ENCODE peak calls at places on chromosomes 4 and X, in six cellular contexts. One of them, this sample, is unnamed.

GRCh38 chrX:104288961-104289360 is 34.2 kb upstream of the ESX1 start:
- DNase-seq in breast epithelium: no peak
- DNase-seq in stomach: no peak
- DNase-seq in lower leg skin: no peak
- DNase-seq in A549: no peak
- DNase-seq in tibial nerve: no peak
- DNase-seq in this sample: no peak

GRCh38 chr4:8394806-8395205 is 45.7 kb downstream of the ACOX3 start:
- DNase-seq in breast epithelium: no peak
- DNase-seq in stomach: no peak
- DNase-seq in lower leg skin: no peak
- DNase-seq in A549: no peak
- DNase-seq in tibial nerve: no peak
- DNase-seq in this sample: no peak

GRCh38 chr4:182238355-182238931 is 4.8 kb upstream of the TENM3 start:
- DNase-seq in breast epithelium: no peak
- DNase-seq in stomach: no peak
- DNase-seq in lower leg skin: no peak
- DNase-seq in A549: peak; percentile 66
- DNase-seq in tibial nerve: no peak
- DNase-seq in this sample: no peak

GRCh38 chrX:71872542-71873458 is 37.8 kb upstream of the NHSL2 start:
- DNase-seq in breast epithelium: no peak
- DNase-seq in stomach: no peak
- DNase-seq in lower leg skin: no peak
- DNase-seq in A549: no peak
- DNase-seq in tibial nerve: no peak
- DNase-seq in this sample: no peak

GRCh38 chr4:72430050-72430449 is 139.0 kb downstream of the ADAMTS3 start:
- DNase-seq in breast epithelium: no peak
- DNase-seq in stomach: no peak
- DNase-seq in lower leg skin: no peak
- DNase-seq in A549: no peak
- DNase-seq in tibial nerve: no peak
- DNase-seq in this sample: no peak

GRCh38 chr4:7410470-7410869 is 24.3 kb downstream of the PSAPL1 start:
- DNase-seq in breast epithelium: peak; percentile 2
- DNase-seq in stomach: no peak
- DNase-seq in lower leg skin: no peak
- DNase-seq in A549: no peak
- DNase-seq in tibial nerve: no peak
- DNase-seq in this sample: no peak

GRCh38 chrX:149717803-149718202 is 5.9 kb downstream of the MAGEA11 start:
- DNase-seq in breast epithelium: no peak
- DNase-seq in stomach: no peak
- DNase-seq in lower leg skin: no peak
- DNase-seq in A549: no peak
- DNase-seq in tibial nerve: no peak
- DNase-seq in this sample: no peak

GRCh38 chr4:41360911-41361830 is 104.4 kb downstream of the UCHL1 start:
- DNase-seq in breast epithelium: no peak
- DNase-seq in stomach: peak; percentile 44
- DNase-seq in lower leg skin: peak; percentile 36
- DNase-seq in A549: peak; percentile 43
- DNase-seq in tibial nerve: no peak
- DNase-seq in this sample: no peak

GRCh38 chrX:40281341-40282005 is 183.7 kb upstream of the BCOR start:
- DNase-seq in breast epithelium: no peak
- DNase-seq in stomach: no peak
- DNase-seq in lower leg skin: no peak
- DNase-seq in A549: no peak
- DNase-seq in tibial nerve: no peak
- DNase-seq in this sample: no peak

GRCh38 chr4:20512980-20513379 is 187.3 kb upstream of the PACRGL start:
- DNase-seq in breast epithelium: no peak
- DNase-seq in stomach: no peak
- DNase-seq in lower leg skin: no peak
- DNase-seq in A549: no peak
- DNase-seq in tibial nerve: no peak
- DNase-seq in this sample: no peak

GRCh38 chr4:148204171-148204570 is 238.0 kb downstream of the NR3C2 start:
- DNase-seq in breast epithelium: no peak
- DNase-seq in stomach: no peak
- DNase-seq in lower leg skin: no peak
- DNase-seq in A549: no peak
- DNase-seq in tibial nerve: no peak
- DNase-seq in this sample: no peak

GRCh38 chrX:150935466-150935865 is 37.0 kb upstream of the CD99L2 start:
- DNase-seq in breast epithelium: no peak
- DNase-seq in stomach: no peak
- DNase-seq in lower leg skin: no peak
- DNase-seq in A549: peak; percentile 9
- DNase-seq in tibial nerve: no peak
- DNase-seq in this sample: peak; percentile 47

GRCh38 chrX:45454235-45454634 is 253.6 kb upstream of the DIPK2B start:
- DNase-seq in breast epithelium: no peak
- DNase-seq in stomach: no peak
- DNase-seq in lower leg skin: no peak
- DNase-seq in A549: no peak
- DNase-seq in tibial nerve: no peak
- DNase-seq in this sample: no peak

DNA sequence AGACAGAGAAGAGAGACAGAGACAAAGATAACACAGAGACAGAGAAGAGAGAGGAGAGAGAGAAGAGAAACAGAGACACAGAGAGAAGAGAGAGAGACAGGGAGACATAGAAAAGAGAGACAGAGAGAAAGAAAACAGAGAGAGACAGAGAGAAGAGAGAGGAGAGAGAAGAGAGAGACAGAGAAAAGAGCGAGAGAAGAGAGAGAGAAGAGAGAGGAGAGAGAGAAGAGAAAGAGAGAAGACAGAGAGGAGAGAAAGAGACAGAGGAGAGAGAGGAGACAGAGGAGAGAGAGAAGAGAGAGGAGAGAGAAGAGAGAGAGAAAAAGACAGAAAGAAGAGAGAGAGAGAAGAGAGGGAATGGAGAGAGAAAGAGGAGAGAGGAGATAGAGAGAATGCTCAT is 601.1 kb upstream of the PRKX start:
- DNase-seq in breast epithelium: no peak
- DNase-seq in stomach: no peak
- DNase-seq in lower leg skin: no peak
- DNase-seq in A549: no peak
- DNase-seq in tibial nerve: no peak
- DNase-seq in this sample: no peak
- H3K4me3 ChIP-seq in breast epithelium: no peak overlapping the region
- H3K4me3 ChIP-seq in stomach: no peak overlapping the region
- H3K4me3 ChIP-seq in lower leg skin: no peak overlapping the region
- H3K4me3 ChIP-seq in A549: no peak overlapping the region
- H3K4me3 ChIP-seq in tibial nerve: no peak overlapping the region
- H3K4me3 ChIP-seq in this sample: no peak overlapping the region

GRCh38 chrX:25003066-25003849 is 12.5 kb downstream of the ARX start:
- DNase-seq in breast epithelium: no peak
- DNase-seq in stomach: no peak
- DNase-seq in lower leg skin: no peak
- DNase-seq in A549: no peak
- DNase-seq in tibial nerve: no peak
- DNase-seq in this sample: no peak
- H3K4me3 ChIP-seq in breast epithelium: no peak overlapping the region
- H3K4me3 ChIP-seq in stomach: peak overlapping the region; percentile 44
- H3K4me3 ChIP-seq in lower leg skin: no peak overlapping the region
- H3K4me3 ChIP-seq in A549: no peak overlapping the region
- H3K4me3 ChIP-seq in tibial nerve: no peak overlapping the region
- H3K4me3 ChIP-seq in this sample: no peak overlapping the region

DNA sequence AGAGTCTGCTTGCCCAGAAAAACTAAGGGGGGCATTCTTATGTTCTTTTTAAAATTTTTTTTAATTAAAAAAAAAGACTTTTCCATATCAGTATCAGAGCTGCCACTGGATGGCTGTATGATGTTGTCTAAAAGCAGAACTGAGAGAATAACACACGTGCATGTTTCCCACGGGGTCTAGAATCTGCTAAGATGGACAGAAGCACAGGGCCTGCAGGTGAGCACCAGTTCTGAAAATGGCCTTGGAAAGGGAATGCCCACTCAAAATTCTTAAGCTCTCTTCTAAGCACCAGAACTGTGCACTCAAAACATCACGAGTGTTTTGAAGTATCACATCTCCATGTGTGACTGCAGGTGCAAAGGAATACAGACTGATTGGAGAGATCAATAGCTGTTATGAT is 61.1 kb downstream of the ARAP2 start:
- DNase-seq in breast epithelium: no peak
- DNase-seq in stomach: no peak
- DNase-seq in lower leg skin: no peak
- DNase-seq in A549: no peak
- DNase-seq in tibial nerve: no peak
- DNase-seq in this sample: no peak
- H3K4me3 ChIP-seq in breast epithelium: no peak overlapping the region
- H3K4me3 ChIP-seq in stomach: no peak overlapping the region
- H3K4me3 ChIP-seq in lower leg skin: no peak overlapping the region
- H3K4me3 ChIP-seq in A549: no peak overlapping the region
- H3K4me3 ChIP-seq in tibial nerve: no peak overlapping the region
- H3K4me3 ChIP-seq in this sample: no peak overlapping the region

GRCh38 chrX:73400136-73400748 is 46.6 kb upstream of the CDX4 start:
- DNase-seq in breast epithelium: no peak
- DNase-seq in stomach: no peak
- DNase-seq in lower leg skin: no peak
- DNase-seq in A549: peak; percentile 12
- DNase-seq in tibial nerve: no peak
- DNase-seq in this sample: no peak

GRCh38 chrX:73398185-73398914 is 48.5 kb upstream of the CDX4 start:
- DNase-seq in breast epithelium: no peak
- DNase-seq in stomach: no peak
- DNase-seq in lower leg skin: no peak
- DNase-seq in A549: no peak
- DNase-seq in tibial nerve: no peak
- DNase-seq in this sample: no peak

DNA sequence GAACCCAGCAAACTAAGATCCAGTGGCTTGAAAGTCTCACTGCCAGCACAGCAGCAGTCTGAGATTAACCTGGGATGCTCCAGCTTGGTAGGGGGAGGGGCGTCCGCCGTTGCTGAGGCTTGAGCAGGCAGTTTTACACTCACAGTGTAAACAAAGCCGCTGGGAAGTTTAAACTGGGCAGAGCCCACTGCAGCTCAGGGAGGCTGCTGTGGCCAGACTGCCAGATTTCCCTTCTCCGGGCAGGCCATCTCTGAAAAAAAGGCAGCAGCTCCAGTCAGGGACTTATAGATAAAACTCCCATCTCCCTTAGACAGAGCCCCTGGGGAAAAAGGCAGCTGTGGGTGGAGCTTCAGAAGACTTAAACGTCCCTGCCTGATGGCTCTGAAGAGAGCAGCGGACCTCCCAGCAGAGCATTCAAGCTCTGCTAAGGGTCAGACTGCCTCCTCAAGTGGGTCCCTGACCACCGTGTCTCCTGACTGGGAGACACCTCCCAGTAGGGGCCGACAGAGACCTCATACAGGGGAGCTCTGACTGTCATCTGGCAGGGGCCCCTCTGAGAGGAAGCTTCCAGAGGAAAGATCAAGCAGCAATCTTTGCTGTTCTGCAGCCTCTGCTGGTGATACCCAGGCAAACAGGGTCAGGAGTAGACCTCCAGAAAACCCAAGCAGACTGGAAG is 45.1 kb upstream of the CDX4 start:
- DNase-seq in breast epithelium: no peak
- DNase-seq in stomach: no peak
- DNase-seq in lower leg skin: no peak
- DNase-seq in A549: no peak
- DNase-seq in tibial nerve: no peak
- DNase-seq in this sample: no peak
- H3K4me3 ChIP-seq in breast epithelium: no peak overlapping the region
- H3K4me3 ChIP-seq in stomach: no peak overlapping the region
- H3K4me3 ChIP-seq in lower leg skin: no peak overlapping the region
- H3K4me3 ChIP-seq in A549: no peak overlapping the region
- H3K4me3 ChIP-seq in tibial nerve: no peak overlapping the region
- H3K4me3 ChIP-seq in this sample: no peak overlapping the region

DNA sequence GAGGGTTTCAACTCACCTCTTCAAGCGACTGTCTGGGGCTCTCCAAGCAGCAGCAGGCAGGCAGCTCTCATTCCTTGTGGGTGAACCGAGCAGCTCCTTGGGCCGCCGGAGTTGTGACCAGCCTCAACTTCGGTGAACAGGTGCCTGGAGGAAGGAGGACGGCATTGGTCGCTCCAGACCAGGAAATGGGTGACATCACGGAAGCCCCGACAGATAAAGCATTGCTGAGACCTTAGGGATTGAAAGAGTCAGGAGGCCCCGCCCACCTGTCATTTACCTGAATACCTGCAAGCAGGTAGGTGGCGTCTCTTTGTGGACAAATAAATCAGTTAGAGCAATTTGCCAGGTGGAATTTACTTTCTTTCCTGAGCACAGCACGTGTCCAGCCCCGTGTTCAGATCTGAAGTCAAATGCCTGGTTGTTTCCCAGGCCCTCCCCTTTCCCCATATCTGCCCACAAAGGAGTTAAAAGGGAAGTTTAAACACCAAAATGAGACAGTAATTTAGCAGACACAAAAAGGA is at the start of gene LNX1:
- DNase-seq in breast epithelium: peak; percentile 85
- DNase-seq in stomach: peak; percentile 96
- DNase-seq in lower leg skin: peak; percentile 71
- DNase-seq in A549: no peak
- DNase-seq in tibial nerve: no peak
- DNase-seq in this sample: no peak
- H3K4me3 ChIP-seq in breast epithelium: no peak within 1 kb of the TSS
- H3K4me3 ChIP-seq in stomach: peak within 1 kb of the TSS; percentile 42
- H3K4me3 ChIP-seq in lower leg skin: no peak within 1 kb of the TSS
- H3K4me3 ChIP-seq in A549: peak within 1 kb of the TSS; percentile 51
- H3K4me3 ChIP-seq in tibial nerve: no peak within 1 kb of the TSS
- H3K4me3 ChIP-seq in this sample: no peak within 1 kb of the TSS

GRCh38 chr4:105461221-105462041 is 12.4 kb downstream of the PPA2 start:
- DNase-seq in breast epithelium: no peak
- DNase-seq in stomach: peak; percentile 42
- DNase-seq in lower leg skin: no peak
- DNase-seq in A549: no peak
- DNase-seq in tibial nerve: no peak
- DNase-seq in this sample: no peak
- H3K4me3 ChIP-seq in breast epithelium: no peak overlapping the region
- H3K4me3 ChIP-seq in stomach: no peak overlapping the region
- H3K4me3 ChIP-seq in lower leg skin: no peak overlapping the region
- H3K4me3 ChIP-seq in A549: no peak overlapping the region
- H3K4me3 ChIP-seq in tibial nerve: no peak overlapping the region
- H3K4me3 ChIP-seq in this sample: no peak overlapping the region

GRCh38 chr4:60799214-60799613 is 400.9 kb upstream of the ADGRL3 start:
- DNase-seq in breast epithelium: no peak
- DNase-seq in stomach: no peak
- DNase-seq in lower leg skin: no peak
- DNase-seq in A549: no peak
- DNase-seq in tibial nerve: no peak
- DNase-seq in this sample: no peak

GRCh38 chr4:60790608-60791007 is 409.5 kb upstream of the ADGRL3 start:
- DNase-seq in breast epithelium: no peak
- DNase-seq in stomach: no peak
- DNase-seq in lower leg skin: no peak
- DNase-seq in A549: no peak
- DNase-seq in tibial nerve: no peak
- DNase-seq in this sample: no peak

DNA sequence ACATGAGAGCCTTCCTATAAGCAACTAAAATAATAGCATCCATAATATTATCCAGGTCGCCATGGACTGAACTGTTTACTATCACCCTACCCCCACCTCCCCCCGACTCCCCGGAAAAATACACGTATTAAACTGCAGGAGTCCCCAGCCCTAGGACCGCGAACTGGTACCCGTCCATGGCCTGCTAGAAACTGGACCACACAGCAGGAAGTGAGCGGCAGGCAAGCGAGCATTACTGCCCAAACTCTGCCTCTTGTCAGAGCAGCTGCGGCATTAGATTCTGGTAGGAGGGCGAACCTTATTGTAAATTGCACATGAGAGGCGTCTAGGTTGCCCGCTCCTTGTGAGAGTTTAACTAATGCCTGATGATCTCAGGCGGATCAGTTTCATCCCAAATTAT is 405.8 kb upstream of the ADGRL3 start:
- DNase-seq in breast epithelium: no peak
- DNase-seq in stomach: no peak
- DNase-seq in lower leg skin: no peak
- DNase-seq in A549: no peak
- DNase-seq in tibial nerve: no peak
- DNase-seq in this sample: no peak
- H3K4me3 ChIP-seq in breast epithelium: no peak overlapping the region
- H3K4me3 ChIP-seq in stomach: no peak overlapping the region
- H3K4me3 ChIP-seq in lower leg skin: no peak overlapping the region
- H3K4me3 ChIP-seq in A549: no peak overlapping the region
- H3K4me3 ChIP-seq in tibial nerve: no peak overlapping the region
- H3K4me3 ChIP-seq in this sample: no peak overlapping the region

This sample was measured in skeletal muscle cell.